ENCODE peak calls at places on chromosomes 3 and 15, in ten cellular contexts. R is T-cell; J is left lung; P is memory B cell; U is NCI-H345; M is GM10248; E is NCI-H510A; W is stimulated activated naive B cell treated with anti-CD40 and anti-IgM and Interleukin-4, amounts not matched to agents 10 μg/mL and 1 μg/mL and 100 μg/mL, for 72 hours; N is posterior vena cava; D is NCI-H226. C is an unnamed sample.

GRCh38 chr3:140342668-140343067 is 335.2 kb upstream of the TRIM42 start:
- DNase-seq in M (no peak), N (no peak), P (no peak), J (no peak), D (no peak), U (peak; percentile 61), R (no peak), E (no peak), W (no peak), C (no peak)

GRCh38 chr3:195839260-195840010 is 27.7 kb upstream of the MUC4 start:
- DNase-seq in E (no peak), D (no peak), P (no peak), M (no peak), N (no peak), W (no peak), R (no peak), J (no peak), U (no peak), C (no peak)

GRCh38 chr3:149506965-149507364 is 32.5 kb downstream of the TM4SF4 start:
- DNase-seq in D (no peak), E (no peak), J (no peak), P (no peak), W (no peak), N (no peak), U (no peak), R (no peak), M (no peak), C (no peak)

GRCh38 chr3:80060664-80061063 is 292.9 kb upstream of the ROBO1 start:
- DNase-seq in N (no peak), M (no peak), W (no peak), D (no peak), J (no peak), R (no peak), U (no peak), E (no peak), P (no peak), C (no peak)

GRCh38 chr15:95698971-95699370 is 631.5 kb upstream of the NR2F2 start:
- DNase-seq in D (no peak), P (no peak), W (no peak), N (no peak), E (no peak), J (no peak), M (no peak), U (no peak), R (no peak), C (no peak)

GRCh38 chr15:39700301-39700700 is 82.3 kb downstream of the FSIP1 start:
- DNase-seq in M (no peak), J (no peak), R (no peak), W (no peak), P (no peak), N (no peak), E (no peak), D (no peak), U (no peak), C (no peak)

GRCh38 chr3:139561428-139561827 is 21.9 kb upstream of the RBP1 start:
- DNase-seq in R (no peak), E (no peak), P (no peak), U (peak; percentile 52), N (no peak), M (no peak), D (no peak), W (no peak), J (no peak), C (no peak)

GRCh38 chr15:57165992-57166391 is 210.3 kb upstream of the CGNL1 start:
- DNase-seq in W (no peak), D (peak; percentile 91), J (no peak), U (no peak), M (no peak), E (no peak), P (no peak), N (no peak), R (no peak), C (peak; percentile 45)

GRCh38 chr15:81224232-81224631 is 27.6 kb downstream of the IL16 start:
- DNase-seq in W (no peak), E (no peak), M (no peak), R (no peak), P (no peak), U (no peak), N (no peak), J (no peak), D (no peak), C (no peak)

GRCh38 chr3:188594137-188594536 is 440.2 kb downstream of the LPP start:
- DNase-seq in R (no peak), N (no peak), U (no peak), D (peak; percentile 85), W (no peak), M (no peak), J (no peak), E (no peak), P (no peak), C (no peak)

GRCh38 chr3:59469948-59470723 is 420.3 kb upstream of the CFAP20DC start:
- DNase-seq in E (no peak), D (no peak), U (no peak), R (no peak), W (no peak), N (no peak), M (no peak), P (no peak), J (no peak), C (no peak)

GRCh38 chr3:31159331-31160039 is 265.0 kb upstream of the GADL1 start:
- DNase-seq in P (no peak), U (no peak), E (no peak), R (no peak), D (no peak), W (no peak), J (no peak), N (no peak), M (no peak), C (no peak)

GRCh38 chr15:70077436-70077835 is 20.3 kb downstream of the TLE3 start:
- DNase-seq in W (no peak), M (no peak), D (no peak), R (no peak), P (no peak), N (no peak), J (no peak), U (no peak), E (no peak), C (no peak)

GRCh38 chr3:54188176-54188791 is 65.9 kb downstream of the CACNA2D3 start:
- DNase-seq in U (no peak), E (no peak), P (peak; percentile 2), J (peak; percentile 43), D (peak; percentile 21), N (no peak), M (peak; percentile 51), W (no peak), R (no peak), C (no peak)

GRCh38 chr3:120203016-120203415 is 82.0 kb downstream of the GPR156 start:
- DNase-seq in R (no peak), E (no peak), M (no peak), N (no peak), J (no peak), D (peak; percentile 71), U (no peak), W (no peak), P (no peak), C (no peak)

GRCh38 chr3:86986666-86987420 is 4.1 kb downstream of the VGLL3 start:
- DNase-seq in D (peak; percentile 32), M (no peak), E (no peak), J (no peak), P (no peak), U (no peak), N (no peak), W (no peak), R (no peak), C (no peak)